ENCODE peak calls at places on chromosomes 13 and 19, in five cellular contexts. I, H, T, M and W are unnamed samples.

GRCh38 chr19:41774515-41774980 is 19.2 kb downstream of the CEACAM6 start:
- DNase-seq in H (peak), T (no peak), M (no peak), I (no peak), W (no peak)

GRCh38 chr13:34294483-34295129 is 476.7 kb downstream of the RFC3 start:
- DNase-seq in I (peak), M (peak), T (no peak), H (no peak), W (no peak)

GRCh38 chr13:84670245-84670644 is 788.0 kb upstream of the SLITRK1 start:
- DNase-seq in I (no peak), H (no peak), T (no peak), M (no peak), W (no peak)

GRCh38 chr19:3443840-3444694 is 36.3 kb downstream of the SMIM24 start:
- DNase-seq in M (peak), I (peak), H (no peak), T (no peak), W (no peak)

GRCh38 chr19:44576843-44577565 is 36.4 kb upstream of the IGSF23 start:
- DNase-seq in H (peak), I (no peak), M (no peak), T (no peak), W (no peak)

GRCh38 chr19:4580021-4580901 is 20.8 kb upstream of the SEMA6B start:
- DNase-seq in H (no peak), T (no peak), M (no peak), I (no peak), W (no peak)

GRCh38 chr13:28558126-28558525 is 63.2 kb upstream of the FLT1 start:
- DNase-seq in H (no peak), T (no peak), M (no peak), I (peak), W (no peak)

GRCh38 chr19:12364391-12365093 is 941 bp downstream of the ZNF442 start:
- DNase-seq in T (no peak), I (peak), H (peak), M (peak), W (no peak)

GRCh38 chr19:3844596-3844995 is 24.2 kb downstream of the ZFR2 start:
- DNase-seq in H (no peak), M (no peak), I (no peak), T (no peak), W (no peak)

GRCh38 chr13:93029536-93029935 is 197.1 kb upstream of the GPC6 start:
- DNase-seq in T (no peak), I (peak), H (no peak), M (no peak), W (no peak)

GRCh38 chr13:74796126-74796643 is 662.0 kb upstream of the KLF12 start:
- DNase-seq in H (no peak), T (no peak), I (no peak), M (no peak), W (no peak)

GRCh38 chr13:25632166-25632888 is 260.6 kb downstream of the ATP8A2 start:
- DNase-seq in T (no peak), H (no peak), M (no peak), I (no peak), W (no peak)

GRCh38 chr19:20078696-20079095 is 896 bp downstream of the ZNF90 start:
- DNase-seq in H (peak), I (peak), T (no peak), M (no peak), W (peak)

GRCh38 chr19:7597689-7598088 is 2.0 kb downstream of the CAMSAP3 start:
- DNase-seq in T (no peak), I (no peak), M (no peak), H (no peak), W (no peak)

GRCh38 chr19:36136975-36137686 is 2.7 kb upstream of the CAPNS1 start:
- DNase-seq in M (peak), I (peak), H (peak), T (no peak), W (no peak)

GRCh38 chr13:25494708-25495411 is 123.1 kb downstream of the ATP8A2 start:
- DNase-seq in T (no peak), I (no peak), M (no peak), H (no peak), W (no peak)

DNA sequence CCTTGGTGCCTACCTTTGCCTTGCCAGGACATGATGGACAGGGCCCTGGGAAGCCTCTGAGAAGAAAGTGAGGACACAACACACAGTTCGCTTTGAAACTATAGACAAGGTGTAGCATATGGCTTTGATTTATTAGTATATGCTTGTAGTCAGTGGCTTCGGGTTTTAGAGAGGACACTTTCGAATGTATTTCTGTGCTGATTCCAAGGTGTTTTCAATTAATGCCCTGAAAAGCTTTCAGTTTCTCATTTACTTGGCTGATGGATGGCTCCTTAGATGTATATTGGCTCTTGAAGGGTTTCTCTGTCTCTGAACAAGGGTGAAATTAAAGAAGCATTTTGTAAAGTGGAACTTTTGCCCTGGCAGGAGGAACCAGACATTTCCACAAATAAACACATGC is 106.9 kb downstream of the POSTN start:
- DNase-seq in H (no peak), T (no peak), M (no peak), I (no peak), W (no peak)
- H3K27ac ChIP-seq in H (no peak), T (no peak), M (no peak), I (no peak), W (no peak)

GRCh38 chr13:78572459-78572858 is 30.9 kb downstream of the POU4F1 start:
- DNase-seq in H (no peak), T (no peak), I (no peak), M (no peak), W (no peak)
- H3K27ac ChIP-seq in H (no peak), T (no peak), I (no peak), M (no peak), W (no peak)

DNA sequence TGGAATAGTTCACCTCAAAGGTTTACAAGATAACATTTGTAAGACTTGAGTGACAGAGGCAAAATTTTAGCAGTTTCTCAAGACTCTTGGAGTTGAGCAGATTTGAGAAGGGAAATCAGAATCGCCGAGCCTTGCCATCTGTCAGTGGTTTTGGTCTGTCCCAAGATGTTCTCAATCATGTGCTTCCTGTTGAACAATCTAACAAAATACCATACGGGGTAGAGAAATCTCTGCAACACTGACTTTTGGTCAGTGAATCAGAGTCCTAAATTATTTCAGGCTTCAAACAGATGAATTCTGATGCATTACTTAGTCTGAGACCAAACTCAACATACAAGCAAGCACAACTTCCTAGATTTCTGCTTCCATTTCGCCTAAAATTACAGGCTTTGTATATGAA is 3.8 kb downstream of the KCTD12 start:
- DNase-seq in H (peak), M (no peak), I (peak), T (no peak), W (no peak)
- H3K27ac ChIP-seq in H (peak), M (peak), I (no peak), T (peak), W (peak)

DNA sequence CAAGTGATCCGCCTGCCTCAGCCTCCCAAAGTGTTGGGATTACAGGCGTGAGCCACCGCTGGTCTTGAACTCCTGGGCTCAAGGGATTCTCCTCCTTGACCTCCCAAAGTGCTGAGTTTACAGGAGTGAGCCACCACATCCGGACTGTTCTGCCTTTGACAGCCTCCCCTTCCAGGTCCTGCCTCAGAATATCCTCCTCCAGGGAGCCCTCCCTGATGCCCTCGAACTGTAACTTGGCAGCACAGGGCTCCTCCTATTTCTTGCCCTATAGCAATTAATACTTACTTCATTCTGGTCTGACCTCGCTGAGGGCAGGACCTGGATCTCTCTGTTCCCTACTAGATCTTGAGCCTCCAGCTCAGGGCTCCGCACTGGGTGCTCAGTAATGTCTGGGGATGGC is 5.9 kb downstream of the CPT1C start:
- DNase-seq in M (no peak), I (no peak), H (no peak), T (no peak), W (no peak)
- H3K27ac ChIP-seq in M (no peak), I (no peak), H (no peak), T (no peak), W (no peak)

GRCh38 chr13:102536196-102536595 is 60.6 kb upstream of the TPP2 start:
- DNase-seq in M (no peak), I (no peak), T (no peak), H (no peak), W (no peak)

GRCh38 chr13:102530751-102531150 is 66.0 kb upstream of the TPP2 start:
- DNase-seq in M (no peak), I (no peak), T (no peak), H (no peak), W (no peak)
- H3K27ac ChIP-seq in M (no peak), I (no peak), T (no peak), H (no peak), W (no peak)

GRCh38 chr19:16285769-16286564 is 38.7 kb upstream of the KLF2 start:
- DNase-seq in I (peak), T (no peak), H (no peak), M (peak), W (no peak)
- H3K27ac ChIP-seq in I (peak), T (peak), H (peak), M (peak), W (peak)